ENCODE peak calls at places on chromosomes 13 and 19, in ten cellular contexts. U, R, H, O, F, Z, V, W, L and N are unnamed samples.

GRCh38 chr19:45439569-45440258 is 16.0 kb upstream of the ERCC1 start:
- DNase-seq in V (no peak), R (peak), O (peak), H (peak), U (peak), Z (peak), L (no peak), W (peak), F (no peak), N (peak)

GRCh38 chr19:38250821-38251563 is 5.2 kb downstream of the PPP1R14A start:
- DNase-seq in Z (no peak), H (no peak), F (no peak), V (no peak), O (peak), W (no peak), L (no peak), U (no peak), R (no peak), N (no peak)

GRCh38 chr13:51241720-51242119 is 19.5 kb downstream of the FAM124A start:
- DNase-seq in F (no peak), R (no peak), Z (no peak), V (no peak), L (no peak), H (no peak), W (no peak), U (peak), O (peak), N (no peak)

GRCh38 chr19:10655457-10656312 is 1.5 kb downstream of the ILF3 start:
- DNase-seq in U (no peak), Z (peak), L (no peak), O (peak), W (peak), H (no peak), V (no peak), R (peak), F (no peak), N (peak)

GRCh38 chr19:34149873-34150272 is 22.4 kb upstream of the LSM14A start:
- DNase-seq in Z (no peak), L (no peak), R (no peak), F (no peak), V (no peak), U (no peak), W (no peak), O (no peak), H (no peak), N (no peak)

GRCh38 chr19:55698256-55698655 is 23.2 kb downstream of the EPN1 start:
- DNase-seq in Z (no peak), V (no peak), H (no peak), U (no peak), W (no peak), O (no peak), R (no peak), F (no peak), L (no peak), N (no peak)

GRCh38 chr13:40197936-40198335 is 468.5 kb downstream of the FOXO1 start:
- DNase-seq in R (no peak), H (no peak), W (no peak), Z (no peak), L (no peak), O (peak), V (no peak), U (no peak), F (no peak), N (no peak)

GRCh38 chr13:100394005-100394695 is 194.4 kb downstream of the GGACT start:
- DNase-seq in O (peak), V (peak), R (no peak), F (no peak), W (peak), H (no peak), U (no peak), Z (peak), L (no peak), N (peak)

GRCh38 chr19:18453269-18454024 is 15.5 kb upstream of the ISYNA1 start:
- DNase-seq in V (no peak), H (no peak), W (no peak), R (no peak), U (no peak), O (no peak), F (no peak), Z (no peak), L (no peak), N (no peak)

GRCh38 chr19:38653028-38653571 is 5.7 kb downstream of the ACTN4 start:
- DNase-seq in H (no peak), V (peak), L (no peak), Z (no peak), W (peak), F (no peak), O (peak), U (peak), R (no peak), N (no peak)

GRCh38 chr13:103100795-103101194 is 34.6 kb upstream of the SLC10A2 start:
- DNase-seq in R (no peak), F (no peak), U (no peak), W (no peak), Z (no peak), O (no peak), H (no peak), V (peak), L (no peak), N (no peak)

GRCh38 chr19:15252398-15253018 is 20.3 kb upstream of the EPHX3 start:
- DNase-seq in F (no peak), R (peak), H (no peak), W (peak), O (peak), V (no peak), U (no peak), Z (no peak), L (no peak), N (no peak)

GRCh38 chr13:23617551-23618014 is 47.4 kb downstream of the TNFRSF19 start:
- DNase-seq in L (no peak), U (no peak), H (no peak), V (peak), O (peak), R (peak), F (no peak), W (peak), Z (no peak), N (no peak)

GRCh38 chr19:35975608-35976214 is 19.3 kb upstream of the SDHAF1 start:
- DNase-seq in O (peak), Z (peak), V (no peak), U (no peak), F (no peak), L (no peak), R (peak), W (peak), H (no peak), N (no peak)

GRCh38 chr13:51444922-51445321 is 7.9 kb downstream of the INTS6 start:
- DNase-seq in O (peak), R (peak), F (no peak), U (no peak), Z (no peak), V (peak), L (no peak), W (no peak), H (no peak), N (no peak)

GRCh38 chr19:4567584-4568071 is 8.1 kb upstream of the SEMA6B start:
- DNase-seq in F (no peak), Z (peak), H (no peak), V (peak), O (peak), L (no peak), R (peak), W (peak), U (peak), N (peak)

GRCh38 chr13:29702912-29703351 is 107.4 kb upstream of the SLC7A1 start:
- DNase-seq in W (peak), O (peak), V (peak), R (no peak), F (peak), U (no peak), H (no peak), Z (no peak), L (no peak), N (no peak)

GRCh38 chr13:59728896-59729545 is 434.7 kb downstream of the DIAPH3 start:
- DNase-seq in H (no peak), R (no peak), V (no peak), L (no peak), O (no peak), Z (no peak), F (no peak), U (no peak), W (no peak), N (no peak)

GRCh38 chr13:99264053-99264452 is 5.9 kb upstream of the GPR18 start:
- DNase-seq in V (no peak), L (no peak), R (no peak), O (no peak), F (no peak), H (no peak), U (no peak), W (no peak), Z (no peak), N (no peak)

GRCh38 chr13:79307866-79308298 is 98.2 kb downstream of the RBM26 start:
- DNase-seq in U (no peak), L (no peak), V (no peak), W (peak), H (no peak), O (peak), F (no peak), Z (no peak), R (no peak), N (peak)

GRCh38 chr19:29708553-29709439 is 6.3 kb downstream of the C19orf12 start:
- DNase-seq in H (no peak), U (no peak), R (no peak), O (peak), F (no peak), L (no peak), W (no peak), Z (no peak), V (no peak), N (no peak)

GRCh38 chr19:5665781-5666513 is 14.4 kb downstream of the MICOS13 start:
- DNase-seq in Z (no peak), O (peak), H (no peak), L (no peak), R (peak), U (no peak), W (peak), F (no peak), V (peak), N (no peak)

GRCh38 chr13:112952759-112953541 is 16.1 kb upstream of the MCF2L start:
- DNase-seq in Z (no peak), F (no peak), R (no peak), H (no peak), L (no peak), O (no peak), V (no peak), U (no peak), W (no peak), N (no peak)

GRCh38 chr13:93256998-93257397 is 30.4 kb downstream of the GPC6 start:
- DNase-seq in H (no peak), O (no peak), L (no peak), V (no peak), Z (no peak), U (no peak), F (no peak), W (no peak), R (no peak), N (no peak)

GRCh38 chr13:43087960-43088580 is 64.7 kb downstream of the DNAJC15 start:
- DNase-seq in H (no peak), V (no peak), U (no peak), L (no peak), F (no peak), Z (no peak), W (no peak), R (no peak), O (peak), N (no peak)

GRCh38 chr13:73397486-73398020 is 338.7 kb downstream of the KLF5 start:
- DNase-seq in Z (no peak), R (no peak), O (no peak), V (no peak), U (no peak), F (no peak), H (no peak), W (no peak), L (no peak), N (no peak)

GRCh38 chr19:29810504-29810871 is 1.3 kb upstream of the CCNE1 start:
- DNase-seq in L (no peak), O (no peak), Z (no peak), H (no peak), R (no peak), U (no peak), V (no peak), W (peak), F (peak), N (no peak)

GRCh38 chr19:35518313-35518712 is 4.9 kb upstream of the DMKN start:
- DNase-seq in F (no peak), H (no peak), R (peak), W (peak), O (peak), Z (no peak), V (peak), L (no peak), U (no peak), N (no peak)

GRCh38 chr19:18832331-18833140 is 777 bp downstream of the UPF1 start:
- DNase-seq in V (no peak), L (no peak), U (no peak), H (no peak), R (peak), W (peak), F (no peak), Z (peak), O (no peak), N (peak)

GRCh38 chr13:29923554-29924481 is 73.4 kb upstream of the UBL3 start:
- DNase-seq in H (peak), O (peak), Z (peak), U (peak), L (no peak), V (peak), F (no peak), R (peak), W (peak), N (peak)

GRCh38 chr19:46772170-46773017 is 16.0 kb downstream of the SLC1A5 start:
- DNase-seq in O (no peak), U (no peak), R (no peak), Z (no peak), H (no peak), L (no peak), F (no peak), V (no peak), W (no peak), N (no peak)

GRCh38 chr19:33546656-33547055 is 25.1 kb upstream of the PEPD start:
- DNase-seq in U (no peak), F (no peak), R (no peak), H (no peak), L (no peak), O (no peak), Z (no peak), W (no peak), V (no peak), N (no peak)

GRCh38 chr13:111403266-111403665 is 82.8 kb downstream of the TEX29 start:
- DNase-seq in H (no peak), R (no peak), O (no peak), Z (peak), L (no peak), W (no peak), F (no peak), U (no peak), V (no peak), N (no peak)

GRCh38 chr13:20150561-20150960 is 10.3 kb downstream of the GJA3 start:
- DNase-seq in U (no peak), V (no peak), R (no peak), F (no peak), Z (no peak), H (no peak), O (no peak), L (no peak), W (no peak), N (no peak)